ENCODE peak calls at places on chromosomes 7 and 10, in ten cellular contexts. S, K, O, X, B, N, W, J, T and Z are unnamed samples.

GRCh38 chr10:102433619-102434046 is 1.3 kb upstream of the CUEDC2 start:
- DNase-seq in T (no peak), S (peak; percentile 3), K (no peak), B (no peak), O (no peak), X (no peak), N (peak; percentile 56), J (no peak), W (no peak), Z (no peak)

GRCh38 chr10:79088176-79088575 is 19.4 kb downstream of the ZMIZ1 start:
- DNase-seq in T (no peak), N (peak; percentile 78), J (no peak), W (no peak), S (no peak), O (no peak), K (no peak), X (no peak), B (no peak), Z (peak; percentile 82)

GRCh38 chr10:99571816-99572215 is 39.1 kb downstream of the NKX2-3 start:
- DNase-seq in K (no peak), S (no peak), B (no peak), W (no peak), X (no peak), T (no peak), N (no peak), O (no peak), J (no peak), Z (no peak)

GRCh38 chr7:123653162-123653561 is 2.5 kb upstream of the LMOD2 start:
- DNase-seq in S (no peak), N (no peak), K (no peak), T (no peak), B (no peak), O (no peak), W (no peak), J (no peak), X (no peak), Z (no peak)

GRCh38 chr7:110534241-110534931 is 556.5 kb upstream of the LRRN3 start:
- DNase-seq in B (no peak), K (peak; percentile 16), N (no peak), O (no peak), J (no peak), W (no peak), S (peak; percentile 26), T (no peak), X (no peak), Z (peak; percentile 93)

GRCh38 chr10:82826132-82826531 is 951.1 kb downstream of the NRG3 start:
- DNase-seq in K (no peak), W (no peak), N (no peak), B (no peak), T (peak; percentile 65), O (no peak), S (no peak), J (no peak), X (no peak), Z (peak; percentile 41)

GRCh38 chr7:101140746-101141382 is 13.4 kb upstream of the AP1S1 start:
- DNase-seq in O (no peak), K (no peak), S (no peak), T (no peak), N (no peak), W (no peak), J (no peak), X (no peak), B (no peak), Z (peak; percentile 81)

GRCh38 chr7:110010379-110010778 is 1080.5 kb upstream of the LRRN3 start:
- DNase-seq in T (no peak), S (peak; percentile 31), W (peak; percentile 60), J (no peak), K (no peak), X (no peak), N (no peak), O (no peak), B (peak; percentile 11), Z (peak; percentile 6)

GRCh38 chr10:15719062-15719898 is 442 bp downstream of the ITGA8 start:
- DNase-seq in S (peak; percentile 47), W (peak; percentile 85), J (peak; percentile 34), B (peak; percentile 34), N (no peak), K (peak; percentile 54), X (no peak), O (no peak), T (no peak), Z (no peak)

DNA sequence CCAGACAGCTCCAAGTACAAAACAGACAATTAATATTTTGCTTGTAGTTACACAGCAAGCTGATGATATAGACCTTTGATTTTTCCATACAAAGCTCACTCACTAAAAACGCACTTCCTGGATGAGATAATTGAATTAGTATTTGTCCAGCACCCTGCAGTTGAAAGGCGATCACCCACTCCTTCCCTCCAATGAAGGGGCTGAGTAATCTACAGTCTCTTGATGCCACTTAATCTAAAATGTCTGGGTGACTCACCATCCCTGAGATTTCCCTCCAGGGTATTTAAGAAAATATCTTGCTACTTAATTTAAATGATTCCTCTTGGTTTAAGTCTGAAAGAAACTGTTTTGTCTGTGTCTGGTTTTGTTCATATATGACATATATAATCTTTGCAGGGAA is 515.3 kb downstream of the GRID1 start:
- DNase-seq in J (no peak), K (no peak), O (no peak), X (no peak), W (no peak), T (no peak), S (peak; percentile 25), B (no peak), N (no peak), Z (peak; percentile 96)
- TF ChIP-seq CTCF in J (no peak), K (no peak), O (no peak), X (no peak), W (peak; percentile 26), T (no peak), S (no peak), B (no peak), N (no peak), Z (no peak)

GRCh38 chr10:80468002-80468401 is 13.9 kb downstream of the TSPAN14 start:
- DNase-seq in O (no peak), W (peak; percentile 93), S (no peak), N (peak; percentile 89), J (no peak), X (no peak), T (no peak), B (no peak), K (no peak), Z (no peak)
- TF ChIP-seq CTCF in O (no peak), W (peak; percentile 40), S (no peak), N (no peak), J (no peak), X (no peak), T (no peak), B (no peak), K (no peak), Z (no peak)

DNA sequence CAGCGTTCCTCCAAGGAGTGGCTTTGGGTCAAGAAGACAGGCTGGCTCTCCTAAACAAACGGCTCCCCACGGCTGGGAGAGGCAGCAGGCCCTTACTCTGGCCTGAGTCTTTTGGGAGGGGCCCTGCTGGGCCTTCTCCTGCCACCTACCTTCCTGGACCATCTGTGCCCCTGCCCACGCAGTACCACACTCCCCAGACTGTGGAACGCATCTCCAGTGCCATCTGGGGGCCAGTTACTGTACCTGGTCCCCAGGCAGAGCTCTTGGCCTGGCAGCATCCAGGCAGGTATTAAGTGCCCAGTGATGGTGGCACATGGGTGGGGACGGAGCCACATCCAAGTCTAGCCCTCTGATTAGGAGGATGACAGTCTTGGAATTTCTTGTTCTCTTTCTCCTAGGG is 14.4 kb downstream of the ALKBH4 start:
- DNase-seq in W (peak; percentile 50), K (no peak), N (no peak), B (no peak), S (no peak), O (no peak), X (no peak), T (no peak), J (peak; percentile 40), Z (no peak)
- TF ChIP-seq CTCF in W (peak; percentile 30), K (peak; percentile 2), N (no peak), B (no peak), S (no peak), O (no peak), X (no peak), T (peak; percentile 13), J (peak; percentile 55), Z (peak; percentile 25)

DNA sequence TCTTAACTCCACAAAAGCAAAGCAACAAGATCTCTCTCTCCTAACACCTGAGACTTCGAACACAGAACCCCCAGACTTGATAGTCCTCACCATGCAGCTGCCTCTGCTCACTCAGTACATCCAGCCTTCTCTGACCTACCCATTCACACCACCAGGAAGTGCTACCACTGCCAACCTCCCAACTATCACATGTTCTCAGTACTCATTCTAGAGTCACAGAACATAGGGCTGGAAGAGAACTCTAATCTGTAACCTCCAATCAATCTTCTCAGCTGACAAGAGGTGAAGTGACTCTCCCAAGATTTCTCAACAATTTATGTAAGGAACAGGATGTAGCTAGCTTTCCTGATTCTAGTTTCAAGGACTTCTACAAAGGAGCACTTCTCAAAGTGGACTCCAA is 3.8 kb downstream of the NUDCD3 start:
- DNase-seq in K (no peak), S (peak; percentile 51), X (no peak), T (no peak), W (no peak), O (peak; percentile 34), N (peak; percentile 72), J (no peak), B (no peak), Z (peak; percentile 63)
- TF ChIP-seq CTCF in K (no peak), S (no peak), X (no peak), T (no peak), W (no peak), O (no peak), N (no peak), J (no peak), B (no peak), Z (no peak)

DNA sequence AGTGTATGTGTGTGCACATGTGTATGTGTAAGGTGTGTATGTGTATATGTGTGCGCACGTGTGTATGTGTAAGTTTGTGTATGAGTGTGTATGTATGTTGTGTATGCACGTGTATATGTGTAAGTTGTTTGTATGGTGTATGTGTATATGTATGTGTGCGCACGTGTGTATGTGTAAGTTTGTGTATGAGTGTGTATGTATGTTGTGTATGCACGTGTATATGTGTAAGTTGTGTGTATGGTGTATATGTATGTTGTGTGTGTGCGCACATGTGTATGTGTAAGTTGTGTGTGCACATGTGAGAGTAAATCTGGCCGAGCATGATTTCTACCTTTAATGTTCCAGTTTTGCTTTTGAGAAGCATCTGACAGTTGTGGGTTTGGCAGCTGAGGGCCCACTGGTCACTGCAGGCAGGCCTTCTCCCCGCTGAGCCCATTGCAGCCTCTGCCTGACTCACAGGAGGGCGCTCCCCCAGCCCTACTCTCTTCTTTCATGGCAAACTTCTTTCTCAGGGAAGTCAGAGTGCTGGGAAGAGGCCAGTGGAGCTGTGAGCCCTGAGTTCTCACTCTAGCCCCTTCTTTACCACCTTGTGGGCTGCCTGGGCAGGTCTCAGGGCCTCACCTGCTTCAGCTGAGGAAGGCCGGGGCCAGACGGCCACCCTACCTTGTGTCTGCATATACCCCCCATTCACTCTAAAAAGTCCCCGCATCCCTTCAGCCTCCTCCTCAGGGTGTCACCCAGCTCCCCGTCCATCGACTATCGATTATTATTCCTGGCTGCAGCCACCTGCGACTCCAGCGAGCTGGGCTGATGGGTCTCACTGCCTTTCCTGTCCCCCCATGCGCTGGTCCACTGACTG is 11.2 kb downstream of the WDR86 start:
- DNase-seq in O (no peak), K (no peak), T (no peak), B (no peak), S (no peak), J (no peak), X (no peak), W (no peak), N (no peak), Z (no peak)
- TF ChIP-seq CTCF in O (no peak), K (no peak), T (no peak), B (no peak), S (no peak), J (no peak), X (no peak), W (peak; percentile 29), N (no peak), Z (no peak)